ENCODE peak calls at places on chromosomes 4 and X, in eight cellular contexts. J is kidney, G is right lobe of liver, F is cardiac fibroblast, N is osteocyte, M is progenitor cell of endocrine pancreas, D is kidney epithelial cell, H is natural killer cell. T is an unnamed sample.

GRCh38 chrX:132651411-132652086 is 162.7 kb upstream of the MBNL3 start:
- DNase-seq in J (no peak), G (no peak), F (no peak), N (no peak), M (no peak), D (no peak), H (no peak), T (no peak)

GRCh38 chr4:81255524-81255923 is 40.5 kb upstream of the PRKG2 start:
- DNase-seq in J (no peak), G (no peak), F (peak), N (no peak), M (no peak), D (peak), H (no peak), T (peak)

GRCh38 chrX:96405842-96406241 is 278.8 kb upstream of the DIAPH2 start:
- DNase-seq in J (no peak), G (no peak), F (no peak), N (no peak), M (no peak), D (no peak), H (no peak), T (no peak)

GRCh38 chr4:12545845-12546244 is 938.3 kb downstream of the RAB28 start:
- DNase-seq in J (no peak), G (no peak), F (peak), N (no peak), M (no peak), D (no peak), H (no peak), T (no peak)

GRCh38 chr4:160175064-160175643 is 1072.3 kb downstream of the RAPGEF2 start:
- DNase-seq in J (peak), G (no peak), F (no peak), N (no peak), M (no peak), D (no peak), H (no peak), T (peak)

GRCh38 chr4:165095291-165095690 is 17.4 kb downstream of the TMEM192 start:
- DNase-seq in J (no peak), G (no peak), F (no peak), N (no peak), M (no peak), D (no peak), H (no peak), T (no peak)

GRCh38 chr4:77959566-77960338 is 97.1 kb downstream of the MRPL1 start:
- DNase-seq in J (no peak), G (no peak), F (peak), N (no peak), M (no peak), D (peak), H (no peak), T (peak)

GRCh38 chrX:97039363-97040029 is 155.8 kb downstream of the RPA4 start:
- DNase-seq in J (no peak), G (no peak), F (peak), N (no peak), M (no peak), D (no peak), H (no peak), T (peak)

GRCh38 chr4:83320548-83320947 is 14.1 kb downstream of the HPSE start:
- DNase-seq in J (peak), G (peak), F (peak), N (no peak), M (no peak), D (peak), H (no peak), T (peak)

GRCh38 chr4:48490680-48491513 is 845 bp downstream of the ZAR1 start:
- DNase-seq in J (peak), G (no peak), F (no peak), N (no peak), M (no peak), D (no peak), H (no peak), T (no peak)

GRCh38 chrX:112614640-112615039 is 65.1 kb downstream of the LHFPL1 start:
- DNase-seq in J (no peak), G (no peak), F (no peak), N (no peak), M (no peak), D (peak), H (no peak), T (no peak)

GRCh38 chrX:13482764-13483552 is 86.4 kb upstream of the EGFL6 start:
- DNase-seq in J (no peak), G (no peak), F (no peak), N (no peak), M (no peak), D (no peak), H (no peak), T (no peak)

GRCh38 chrX:41781500-41781899 is 57.5 kb downstream of the GPR82 start:
- DNase-seq in J (no peak), G (no peak), F (peak), N (no peak), M (no peak), D (no peak), H (no peak), T (peak)

GRCh38 chr4:101953949-101954348 is 163.4 kb downstream of the BANK1 start:
- DNase-seq in J (no peak), G (no peak), F (peak), N (no peak), M (no peak), D (peak), H (no peak), T (peak)

GRCh38 chr4:157290622-157291021 is 70.1 kb downstream of the GRIA2 start:
- DNase-seq in J (no peak), G (no peak), F (no peak), N (no peak), M (no peak), D (no peak), H (no peak), T (no peak)

DNA sequence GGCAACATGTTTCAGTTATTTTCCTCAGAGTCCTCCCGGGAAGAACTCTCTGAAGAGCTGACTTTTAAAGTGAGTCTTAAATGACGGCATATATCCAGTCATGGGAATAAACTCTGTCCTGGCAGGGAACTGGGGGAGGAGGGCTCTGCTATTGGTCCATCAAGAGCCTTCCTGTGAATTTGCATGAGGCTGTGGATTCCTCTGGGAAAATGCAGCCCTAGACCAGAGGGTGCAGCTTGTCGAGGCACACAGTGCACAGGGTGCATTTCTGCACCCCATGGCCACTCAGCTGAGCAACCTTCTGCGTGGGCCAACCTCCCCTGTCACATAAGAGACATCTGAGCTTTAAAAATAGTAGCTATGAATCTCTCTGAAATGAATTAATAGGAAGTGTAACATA is 360.0 kb downstream of the GALNTL6 start:
- DNase-seq in J (no peak), G (no peak), F (no peak), N (no peak), M (no peak), D (no peak), H (no peak), T (no peak)
- TF ChIP-seq CTCF in J (no peak), G (no peak), F (no peak), N (no peak), M (no peak), D (no peak), H (no peak), T (no peak)

GRCh38 chr4:121096629-121097028 is 24.3 kb upstream of the NDNF start:
- DNase-seq in J (no peak), G (no peak), F (peak), N (no peak), M (no peak), D (peak), H (no peak), T (peak)
- TF ChIP-seq CTCF in J (peak), G (peak), F (peak), N (peak), M (peak), D (peak), H (peak), T (peak)

GRCh38 chrX:134780908-134781307 is 122.6 kb upstream of the PLAC1 start:
- DNase-seq in J (no peak), G (peak), F (no peak), N (no peak), M (no peak), D (no peak), H (no peak), T (no peak)

GRCh38 chrX:134776844-134777370 is 118.6 kb upstream of the PLAC1 start:
- DNase-seq in J (no peak), G (no peak), F (no peak), N (no peak), M (no peak), D (no peak), H (no peak), T (no peak)

DNA sequence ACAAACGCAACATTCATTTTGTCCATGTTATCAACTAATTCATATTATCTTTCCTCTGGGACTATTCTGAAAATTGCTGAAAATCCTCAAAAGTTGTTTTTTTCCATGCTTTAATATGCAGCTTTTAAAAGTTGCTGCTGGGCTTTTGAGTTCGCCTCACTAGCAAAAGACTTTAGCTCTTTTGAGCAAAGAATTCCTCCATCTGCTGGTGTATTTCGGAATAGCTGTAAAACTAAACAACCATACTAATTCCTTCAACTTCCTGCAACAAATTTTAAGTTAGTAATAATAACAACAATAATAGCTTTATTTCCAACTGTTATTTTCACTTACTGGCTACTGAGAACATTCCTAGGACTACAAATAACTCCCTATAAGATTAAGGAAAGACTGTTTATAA is 124.5 kb upstream of the PLAC1 start:
- DNase-seq in J (no peak), G (no peak), F (peak), N (no peak), M (no peak), D (no peak), H (no peak), T (peak)
- TF ChIP-seq CTCF in J (peak), G (peak), F (peak), N (peak), M (peak), D (peak), H (peak), T (peak)

GRCh38 chr4:13938299-13938698 is 310.8 kb upstream of the BOD1L1 start:
- DNase-seq in J (no peak), G (no peak), F (no peak), N (no peak), M (no peak), D (no peak), H (no peak), T (no peak)
- TF ChIP-seq CTCF in J (no peak), G (no peak), F (no peak), N (no peak), M (no peak), D (no peak), H (no peak), T (no peak)

GRCh38 chr4:3845744-3846429 is 79.7 kb downstream of the ADRA2C start:
- DNase-seq in J (no peak), G (no peak), F (no peak), N (no peak), M (no peak), D (no peak), H (no peak), T (no peak)
- TF ChIP-seq CTCF in J (no peak), G (no peak), F (no peak), N (no peak), M (no peak), D (no peak), H (no peak), T (no peak)

GRCh38 chrX:43333543-43333942 is 322.6 kb upstream of the MAOA start:
- DNase-seq in J (no peak), G (no peak), F (peak), N (no peak), M (no peak), D (no peak), H (no peak), T (peak)
- TF ChIP-seq CTCF in J (no peak), G (peak), F (no peak), N (no peak), M (peak), D (peak), H (no peak), T (peak)

T was measured in epithelial cell of esophagus.